ENCODE peak calls at places on chromosome 1, in ten cellular contexts. One of them, this sample, is unnamed.
A peak's percentile ranks its signal among the peaks of the same experiment; 100 is the strongest.

GRCh38 chr1:53595906-53596305 is 136.7 kb downstream of the DMRTB1 start:
- DNase-seq in psoas muscle: no peak
- DNase-seq in activated CD8-positive, alpha-beta memory T cell treated with anti-CD3 and anti-CD28 coated beads, Interleukin-2, amount 50 U/mL, for 48 hours: no peak
- DNase-seq in effector memory CD8-positive, alpha-beta T cell: no peak
- DNase-seq in CD8-positive, alpha-beta T cell: no peak
- DNase-seq in HEK293T: no peak
- DNase-seq in fibroblast of the aortic adventitia: no peak
- DNase-seq in nephron progenitor cell: no peak
- DNase-seq in iPS DF 19.7: no peak
- DNase-seq in testis: no peak
- DNase-seq in this sample: no peak

GRCh38 chr1:32052887-32053286 is 19.9 kb upstream of the TMEM39B start:
- DNase-seq in psoas muscle: no peak
- DNase-seq in activated CD8-positive, alpha-beta memory T cell treated with anti-CD3 and anti-CD28 coated beads, Interleukin-2, amount 50 U/mL, for 48 hours: no peak
- DNase-seq in effector memory CD8-positive, alpha-beta T cell: no peak
- DNase-seq in CD8-positive, alpha-beta T cell: no peak
- DNase-seq in HEK293T: no peak
- DNase-seq in fibroblast of the aortic adventitia: no peak
- DNase-seq in nephron progenitor cell: no peak
- DNase-seq in iPS DF 19.7: no peak
- DNase-seq in testis: no peak
- DNase-seq in this sample: no peak

GRCh38 chr1:18883636-18884418 is 18.5 kb downstream of the ALDH4A1 start:
- DNase-seq in psoas muscle: peak; percentile 77
- DNase-seq in activated CD8-positive, alpha-beta memory T cell treated with anti-CD3 and anti-CD28 coated beads, Interleukin-2, amount 50 U/mL, for 48 hours: peak; percentile 88
- DNase-seq in effector memory CD8-positive, alpha-beta T cell: peak; percentile 72
- DNase-seq in CD8-positive, alpha-beta T cell: peak; percentile 51
- DNase-seq in HEK293T: peak; percentile 73
- DNase-seq in fibroblast of the aortic adventitia: peak; percentile 73
- DNase-seq in nephron progenitor cell: peak; percentile 89
- DNase-seq in iPS DF 19.7: no peak
- DNase-seq in testis: peak; percentile 85
- DNase-seq in this sample: peak; percentile 92

GRCh38 chr1:83033682-83034081 is 965.2 kb downstream of the TTLL7 start:
- DNase-seq in psoas muscle: no peak
- DNase-seq in activated CD8-positive, alpha-beta memory T cell treated with anti-CD3 and anti-CD28 coated beads, Interleukin-2, amount 50 U/mL, for 48 hours: no peak
- DNase-seq in effector memory CD8-positive, alpha-beta T cell: no peak
- DNase-seq in CD8-positive, alpha-beta T cell: no peak
- DNase-seq in HEK293T: no peak
- DNase-seq in fibroblast of the aortic adventitia: no peak
- DNase-seq in nephron progenitor cell: no peak
- DNase-seq in iPS DF 19.7: no peak
- DNase-seq in testis: no peak
- DNase-seq in this sample: no peak

GRCh38 chr1:243287128-243287470 is 31.3 kb downstream of the SDCCAG8 start:
- DNase-seq in psoas muscle: no peak
- DNase-seq in activated CD8-positive, alpha-beta memory T cell treated with anti-CD3 and anti-CD28 coated beads, Interleukin-2, amount 50 U/mL, for 48 hours: no peak
- DNase-seq in effector memory CD8-positive, alpha-beta T cell: no peak
- DNase-seq in CD8-positive, alpha-beta T cell: no peak
- DNase-seq in HEK293T: no peak
- DNase-seq in fibroblast of the aortic adventitia: peak; percentile 61
- DNase-seq in nephron progenitor cell: no peak
- DNase-seq in iPS DF 19.7: no peak
- DNase-seq in testis: no peak
- DNase-seq in this sample: no peak

GRCh38 chr1:202706851-202707250 is 3.4 kb downstream of the SYT2 start:
- DNase-seq in psoas muscle: no peak
- DNase-seq in activated CD8-positive, alpha-beta memory T cell treated with anti-CD3 and anti-CD28 coated beads, Interleukin-2, amount 50 U/mL, for 48 hours: no peak
- DNase-seq in effector memory CD8-positive, alpha-beta T cell: no peak
- DNase-seq in CD8-positive, alpha-beta T cell: no peak
- DNase-seq in HEK293T: no peak
- DNase-seq in fibroblast of the aortic adventitia: no peak
- DNase-seq in nephron progenitor cell: no peak
- DNase-seq in iPS DF 19.7: no peak
- DNase-seq in testis: no peak
- DNase-seq in this sample: no peak

GRCh38 chr1:76835203-76835602 is 32.1 kb upstream of the ST6GALNAC5 start:
- DNase-seq in psoas muscle: no peak
- DNase-seq in activated CD8-positive, alpha-beta memory T cell treated with anti-CD3 and anti-CD28 coated beads, Interleukin-2, amount 50 U/mL, for 48 hours: no peak
- DNase-seq in effector memory CD8-positive, alpha-beta T cell: no peak
- DNase-seq in CD8-positive, alpha-beta T cell: no peak
- DNase-seq in HEK293T: no peak
- DNase-seq in fibroblast of the aortic adventitia: no peak
- DNase-seq in nephron progenitor cell: no peak
- DNase-seq in iPS DF 19.7: no peak
- DNase-seq in testis: no peak
- DNase-seq in this sample: no peak

GRCh38 chr1:27391511-27392095 is 819 bp upstream of the GPR3 start:
- DNase-seq in psoas muscle: peak; percentile 47
- DNase-seq in activated CD8-positive, alpha-beta memory T cell treated with anti-CD3 and anti-CD28 coated beads, Interleukin-2, amount 50 U/mL, for 48 hours: peak; percentile 69
- DNase-seq in effector memory CD8-positive, alpha-beta T cell: no peak
- DNase-seq in CD8-positive, alpha-beta T cell: no peak
- DNase-seq in HEK293T: no peak
- DNase-seq in fibroblast of the aortic adventitia: peak; percentile 64
- DNase-seq in nephron progenitor cell: no peak
- DNase-seq in iPS DF 19.7: no peak
- DNase-seq in testis: peak; percentile 52
- DNase-seq in this sample: no peak

GRCh38 chr1:46001087-46001785 is 131.2 kb downstream of the PIK3R3 start:
- DNase-seq in psoas muscle: no peak
- DNase-seq in activated CD8-positive, alpha-beta memory T cell treated with anti-CD3 and anti-CD28 coated beads, Interleukin-2, amount 50 U/mL, for 48 hours: no peak
- DNase-seq in effector memory CD8-positive, alpha-beta T cell: no peak
- DNase-seq in CD8-positive, alpha-beta T cell: no peak
- DNase-seq in HEK293T: no peak
- DNase-seq in fibroblast of the aortic adventitia: no peak
- DNase-seq in nephron progenitor cell: no peak
- DNase-seq in iPS DF 19.7: no peak
- DNase-seq in testis: no peak
- DNase-seq in this sample: no peak

GRCh38 chr1:228377664-228378452 is 28.8 kb downstream of the TRIM11 start:
- DNase-seq in psoas muscle: peak; percentile 21
- DNase-seq in activated CD8-positive, alpha-beta memory T cell treated with anti-CD3 and anti-CD28 coated beads, Interleukin-2, amount 50 U/mL, for 48 hours: no peak
- DNase-seq in effector memory CD8-positive, alpha-beta T cell: no peak
- DNase-seq in CD8-positive, alpha-beta T cell: no peak
- DNase-seq in HEK293T: peak; percentile 75
- DNase-seq in fibroblast of the aortic adventitia: no peak
- DNase-seq in nephron progenitor cell: no peak
- DNase-seq in iPS DF 19.7: no peak
- DNase-seq in testis: no peak
- DNase-seq in this sample: peak; percentile 69

This sample was measured in glutamatergic neuron.